ENCODE peak calls at places on chromosomes 3 and 15, in seven cellular contexts. N is breast epithelium, W is fibroblast of mammary gland, M is progenitor cell of endocrine pancreas, P is K562, D is cardiac muscle cell, L is nephron progenitor cell. U is an unnamed sample.

GRCh38 chr3:155934215-155934614 is 63.8 kb downstream of the GMPS start:
- DNase-seq in N (no peak), W (peak), M (no peak), P (no peak), D (peak), L (no peak), U (no peak)

GRCh38 chr3:146334151-146334550 is 83.2 kb upstream of the PLSCR4 start:
- DNase-seq in N (no peak), W (peak), M (no peak), P (peak), D (peak), L (no peak), U (no peak)

GRCh38 chr3:188196232-188196990 is 42.5 kb downstream of the LPP start:
- DNase-seq in N (no peak), W (no peak), M (no peak), P (no peak), D (no peak), L (no peak), U (no peak)

GRCh38 chr15:76196949-76197315 is 114.3 kb downstream of the ETFA start:
- DNase-seq in N (peak), W (no peak), M (no peak), P (no peak), D (no peak), L (peak), U (no peak)

GRCh38 chr15:65979837-65980236 is 110.5 kb downstream of the RAB11A start:
- DNase-seq in N (no peak), W (no peak), M (no peak), P (no peak), D (no peak), L (no peak), U (no peak)

GRCh38 chr15:88605507-88606436 is 15.4 kb upstream of the AEN start:
- DNase-seq in N (no peak), W (no peak), M (peak), P (peak), D (peak), L (peak), U (no peak)

GRCh38 chr3:13577181-13578121 is 28.5 kb downstream of the FBLN2 start:
- DNase-seq in N (no peak), W (no peak), M (no peak), P (peak), D (no peak), L (no peak), U (no peak)

GRCh38 chr3:7630925-7631324 is 770.0 kb downstream of the GRM7 start:
- DNase-seq in N (no peak), W (peak), M (no peak), P (peak), D (peak), L (no peak), U (no peak)

GRCh38 chr3:142209655-142210054 is 15.7 kb downstream of the GK5 start:
- DNase-seq in N (no peak), W (peak), M (no peak), P (no peak), D (peak), L (no peak), U (no peak)

GRCh38 chr15:58469432-58470353 is 37.9 kb downstream of the LIPC start:
- DNase-seq in N (no peak), W (peak), M (no peak), P (peak), D (peak), L (no peak), U (no peak)

GRCh38 chr15:65532738-65533051 is 2.4 kb downstream of the HACD3 start:
- DNase-seq in N (no peak), W (peak), M (no peak), P (peak), D (peak), L (no peak), U (no peak)

GRCh38 chr15:68325721-68326120 is 48.2 kb downstream of the FEM1B start:
- DNase-seq in N (no peak), W (no peak), M (no peak), P (no peak), D (no peak), L (no peak), U (no peak)

GRCh38 chr3:71784914-71785593 is at the start of gene PROK2:
- DNase-seq in N (no peak), W (peak), M (no peak), P (no peak), D (peak), L (peak), U (no peak)

GRCh38 chr3:158430968-158431367 is 140.0 kb upstream of the MLF1 start:
- DNase-seq in N (no peak), W (no peak), M (no peak), P (no peak), D (peak), L (no peak), U (no peak)

GRCh38 chr15:69538381-69538780 is 85.8 kb downstream of the RPLP1 start:
- DNase-seq in N (no peak), W (no peak), M (no peak), P (no peak), D (no peak), L (no peak), U (no peak)

GRCh38 chr15:67033012-67033411 is 32.4 kb upstream of the SMAD3 start:
- DNase-seq in N (no peak), W (no peak), M (no peak), P (no peak), D (no peak), L (no peak), U (no peak)

GRCh38 chr3:159263750-159264561 is 462.1 kb downstream of the MFSD1 start:
- DNase-seq in N (no peak), W (peak), M (peak), P (peak), D (peak), L (peak), U (no peak)

GRCh38 chr3:27138005-27138404 is 231.2 kb downstream of the NEK10 start:
- DNase-seq in N (no peak), W (no peak), M (no peak), P (no peak), D (no peak), L (no peak), U (no peak)

GRCh38 chr3:125186800-125187598 is 25.5 kb downstream of the SLC12A8 start:
- DNase-seq in N (no peak), W (no peak), M (no peak), P (no peak), D (no peak), L (peak), U (no peak)

GRCh38 chr3:51773529-51773928 is 5.5 kb downstream of the IQCF6 start:
- DNase-seq in N (no peak), W (no peak), M (no peak), P (no peak), D (no peak), L (no peak), U (no peak)

GRCh38 chr3:99789322-99789721 is 28.3 kb upstream of the CMSS1 start:
- DNase-seq in N (no peak), W (peak), M (no peak), P (peak), D (peak), L (peak), U (no peak)

GRCh38 chr15:57865294-57865693 is 158.8 kb downstream of the POLR2M start:
- DNase-seq in N (no peak), W (no peak), M (no peak), P (peak), D (peak), L (no peak), U (no peak)

DNA sequence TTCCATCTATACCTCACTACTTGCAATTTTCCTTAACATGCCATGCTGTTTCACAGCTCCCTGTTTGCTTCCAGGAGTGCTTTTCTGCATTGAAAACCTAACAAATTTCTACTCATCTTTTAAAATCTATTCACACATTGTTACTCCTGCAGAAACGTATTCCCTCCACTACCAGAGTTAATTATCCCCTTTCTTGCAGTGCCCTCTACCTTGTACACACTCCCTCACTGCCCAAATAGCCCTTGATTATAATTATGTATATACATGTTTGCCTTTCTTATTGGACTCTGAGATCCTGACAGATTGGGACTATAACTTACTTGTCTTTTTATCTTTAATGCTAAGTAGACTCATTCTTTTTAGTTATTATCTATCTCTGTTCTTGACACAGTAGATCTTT is 325.0 kb downstream of the OXSM start:
- DNase-seq in N (no peak), W (no peak), M (no peak), P (no peak), D (no peak), L (no peak), U (no peak)
- TF ChIP-seq CTCF in N (no peak), W (no peak), M (no peak), P (no peak), D (no peak), L (no peak), U (no peak)

DNA sequence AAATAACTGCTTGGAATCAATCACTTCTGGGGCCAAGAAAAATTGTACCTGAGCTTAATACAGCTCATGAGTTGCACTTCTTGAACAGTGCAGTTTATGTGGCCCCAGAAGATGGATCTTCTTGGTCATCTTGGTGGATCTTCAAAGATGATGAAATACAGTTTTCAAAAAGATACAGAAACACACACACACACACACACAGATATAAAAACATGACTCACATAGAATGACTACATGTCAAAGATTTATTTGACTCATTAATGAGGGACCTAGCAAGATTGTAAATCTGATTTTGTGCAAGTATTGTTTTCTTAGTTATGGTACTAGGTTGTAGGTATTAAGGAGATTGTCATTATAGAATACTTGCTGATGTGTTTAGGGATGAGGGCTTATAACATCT is 32.6 kb downstream of the PDCD6IP start:
- DNase-seq in N (no peak), W (peak), M (no peak), P (no peak), D (no peak), L (no peak), U (no peak)
- TF ChIP-seq CTCF in N (no peak), W (no peak), M (no peak), P (no peak), D (no peak), L (no peak), U (no peak)

GRCh38 chr3:132840201-132840700 is 118.0 kb upstream of the NPHP3 start:
- DNase-seq in N (no peak), W (no peak), M (no peak), P (no peak), D (no peak), L (no peak), U (no peak)

GRCh38 chr3:132834327-132834726 is 112.1 kb upstream of the NPHP3 start:
- DNase-seq in N (no peak), W (no peak), M (no peak), P (no peak), D (no peak), L (no peak), U (no peak)

GRCh38 chr3:132838477-132838876 is 116.3 kb upstream of the NPHP3 start:
- DNase-seq in N (no peak), W (no peak), M (no peak), P (no peak), D (no peak), L (no peak), U (no peak)

GRCh38 chr3:132843349-132843748 is 121.1 kb upstream of the NPHP3 start:
- DNase-seq in N (no peak), W (no peak), M (no peak), P (no peak), D (no peak), L (no peak), U (no peak)

DNA sequence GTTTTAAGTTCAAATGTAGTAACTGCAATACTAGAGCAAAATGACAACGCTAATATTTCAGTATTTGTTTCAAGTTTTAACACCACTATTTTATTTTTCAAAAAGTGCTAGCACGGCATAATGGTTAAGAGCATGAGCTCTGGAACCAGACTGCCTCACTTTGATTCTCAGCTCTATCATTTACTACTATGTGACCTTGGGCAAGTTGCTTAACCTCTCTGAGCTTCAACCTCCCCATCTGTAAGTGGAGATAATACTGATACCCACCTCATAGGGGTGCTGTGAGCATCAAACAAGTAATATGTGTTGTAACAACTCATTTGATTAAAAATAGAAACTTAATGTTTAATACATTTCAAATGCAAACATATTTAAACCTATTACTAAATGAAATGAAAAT is 115.4 kb upstream of the NPHP3 start:
- DNase-seq in N (no peak), W (peak), M (no peak), P (peak), D (no peak), L (no peak), U (no peak)
- TF ChIP-seq CTCF in N (no peak), W (no peak), M (no peak), P (no peak), D (no peak), L (no peak), U (no peak)

DNA sequence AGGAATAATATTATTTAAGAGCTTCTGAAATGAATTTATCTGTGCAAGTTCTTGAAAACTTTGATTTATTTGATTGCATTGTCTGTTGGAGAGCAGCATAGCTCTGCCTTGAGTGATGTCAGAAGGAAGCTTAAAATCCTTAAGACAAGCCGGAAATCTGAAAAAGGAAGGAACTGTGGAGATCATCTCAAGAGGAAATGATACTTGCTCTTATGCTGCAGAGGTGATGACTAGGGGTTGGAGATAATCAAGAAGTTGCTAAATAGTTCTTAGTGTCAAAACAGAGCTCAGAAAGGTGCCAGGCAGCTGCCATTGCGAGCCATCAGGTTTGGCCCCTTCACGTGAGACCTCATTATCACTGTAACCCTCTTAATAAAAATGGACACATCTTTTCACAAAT is 34.7 kb upstream of the VILL start:
- DNase-seq in N (no peak), W (no peak), M (no peak), P (no peak), D (no peak), L (no peak), U (no peak)
- TF ChIP-seq CTCF in N (no peak), W (no peak), M (no peak), P (no peak), D (no peak), L (no peak), U (no peak)

DNA sequence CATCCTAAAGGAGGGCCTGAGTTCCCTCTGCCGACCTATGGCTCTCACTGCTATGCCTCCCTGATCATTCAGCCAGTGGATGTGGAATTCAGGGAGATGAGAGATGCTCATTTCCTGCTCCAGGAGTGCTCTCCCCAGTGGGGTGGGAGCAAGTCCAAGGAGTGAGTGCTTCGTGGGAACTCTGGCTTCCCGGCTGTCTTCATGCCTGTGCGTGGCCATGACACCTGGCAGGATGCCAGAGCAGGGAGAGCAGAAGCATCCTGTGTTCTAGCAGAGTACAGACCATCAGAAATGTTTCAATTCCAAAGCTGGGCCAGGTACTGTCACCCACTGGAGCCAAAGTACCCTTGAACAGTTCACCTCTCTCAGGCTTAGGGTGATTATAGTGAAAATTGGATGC is 45.1 kb downstream of the APH1B start:
- DNase-seq in N (no peak), W (peak), M (no peak), P (peak), D (peak), L (no peak), U (no peak)
- TF ChIP-seq CTCF in N (no peak), W (no peak), M (no peak), P (no peak), D (no peak), L (no peak), U (no peak)

DNA sequence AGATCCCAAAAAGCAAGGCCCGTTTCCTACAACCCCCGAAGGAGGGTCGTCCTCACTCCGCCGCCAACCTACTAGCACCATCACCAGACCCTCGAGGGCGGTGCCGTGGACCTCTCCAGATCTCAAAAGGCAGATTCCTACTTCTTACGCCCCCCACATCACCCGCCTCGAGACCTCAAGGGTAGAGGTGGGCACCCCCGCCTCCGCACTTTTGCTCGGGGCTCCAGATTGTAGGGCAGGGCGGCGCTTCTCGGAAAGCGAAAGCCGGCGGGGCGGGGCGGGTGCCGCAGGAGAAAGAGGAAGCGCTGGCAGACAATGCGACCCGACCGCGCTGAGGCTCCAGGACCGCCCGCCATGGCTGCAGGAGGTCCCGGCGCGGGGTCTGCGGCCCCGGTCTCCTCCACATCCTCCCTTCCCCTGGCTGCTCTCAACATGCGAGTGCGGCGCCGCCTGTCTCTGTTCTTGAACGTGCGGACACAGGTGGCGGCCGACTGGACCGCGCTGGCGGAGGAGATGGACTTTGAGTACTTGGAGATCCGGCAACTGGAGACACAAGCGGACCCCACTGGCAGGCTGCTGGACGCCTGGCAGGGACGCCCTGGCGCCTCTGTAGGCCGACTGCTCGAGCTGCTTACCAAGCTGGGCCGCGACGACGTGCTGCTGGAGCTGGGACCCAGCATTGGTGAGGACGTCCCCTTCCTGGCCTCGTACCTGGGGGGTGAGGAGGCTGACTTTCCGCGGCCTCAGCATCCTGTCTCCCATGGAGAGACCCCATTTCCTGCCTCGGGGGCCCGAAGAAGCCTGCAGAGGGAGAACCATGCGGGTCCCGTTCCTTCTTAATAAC is at the start of gene MYD88:
- DNase-seq in N (peak), W (peak), M (peak), P (peak), D (peak), L (peak), U (peak)
- TF ChIP-seq CTCF in N (no peak), W (no peak), M (no peak), P (no peak), D (no peak), L (no peak), U (peak)